ENCODE peak calls at places on chromosomes 2 and 18, in five cellular contexts. F, B, M, E and L are unnamed samples.

GRCh38 chr2:233349005-233349998 is 5.0 kb upstream of the DGKD start:
- DNase-seq in F (peak; percentile 48), B (no peak), M (no peak), E (peak; percentile 66), L (no peak)

GRCh38 chr2:28457237-28457636 is 38.6 kb upstream of the PLB1 start:
- DNase-seq in F (no peak), B (peak; percentile 27), M (no peak), E (no peak), L (no peak)

GRCh38 chr2:129277611-129278010 is 701.9 kb upstream of the RAB6C start:
- DNase-seq in F (no peak), B (no peak), M (no peak), E (no peak), L (no peak)

GRCh38 chr2:158481116-158481515 is 24.4 kb downstream of the PKP4 start:
- DNase-seq in F (no peak), B (no peak), M (no peak), E (no peak), L (no peak)

GRCh38 chr2:142175917-142176316 is 45.1 kb upstream of the LRP1B start:
- DNase-seq in F (no peak), B (no peak), M (no peak), E (no peak), L (no peak)

GRCh38 chr18:67281746-67282145 is 234.8 kb downstream of the DSEL start:
- DNase-seq in F (no peak), B (no peak), M (no peak), E (no peak), L (no peak)

GRCh38 chr2:170221317-170222288 is 43.7 kb downstream of the MYO3B start:
- DNase-seq in F (no peak), B (no peak), M (no peak), E (no peak), L (no peak)

GRCh38 chr2:58527656-58528055 is 286.5 kb upstream of the FANCL start:
- DNase-seq in F (no peak), B (no peak), M (no peak), E (no peak), L (no peak)

GRCh38 chr2:135688978-135689377 is 52.7 kb upstream of the UBXN4 start:
- DNase-seq in F (no peak), B (no peak), M (no peak), E (no peak), L (no peak)

GRCh38 chr18:58183226-58183625 is 139.2 kb downstream of the NEDD4L start:
- DNase-seq in F (peak; percentile 71), B (no peak), M (no peak), E (no peak), L (no peak)

GRCh38 chr2:24201496-24201895 is 26.6 kb downstream of the FAM228A start:
- DNase-seq in F (no peak), B (no peak), M (no peak), E (no peak), L (no peak)

GRCh38 chr2:16548036-16548435 is 117.6 kb downstream of the CYRIA start:
- DNase-seq in F (no peak), B (no peak), M (no peak), E (no peak), L (peak; percentile 21)

GRCh38 chr2:227402321-227402720 is 14.6 kb upstream of the SCYGR1 start:
- DNase-seq in F (no peak), B (no peak), M (no peak), E (no peak), L (no peak)

GRCh38 chr2:64203131-64204005 is 59.1 kb upstream of the PELI1 start:
- DNase-seq in F (no peak), B (no peak), M (no peak), E (no peak), L (no peak)
- H3K4me1 ChIP-seq in F (peaks cover 13% of the 10 kb centered on the region), B (no peaks in the 10 kb centered on the region), M (no peaks in the 10 kb centered on the region), E (peaks cover 5% of the 10 kb centered on the region), L (peaks cover 47% of the 10 kb centered on the region)

GRCh38 chr2:144596074-144596871 is 76.4 kb upstream of the ZEB2 start:
- DNase-seq in F (no peak), B (peak; percentile 84), M (peak; percentile 13), E (no peak), L (no peak)
- H3K4me3 ChIP-seq in F (no peak overlapping the region), B (peak overlapping the region; percentile 1), M (no peak overlapping the region), E (no peak overlapping the region), L (no peak overlapping the region)

GRCh38 chr2:102100371-102101096 is 42.0 kb upstream of the IL1R1 start:
- DNase-seq in F (no peak), B (no peak), M (no peak), E (no peak), L (no peak)
- TF ChIP-seq EP300 in F (no peak), B (no peak), M (peak; percentile 60), E (no peak), L (no peak)

DNA sequence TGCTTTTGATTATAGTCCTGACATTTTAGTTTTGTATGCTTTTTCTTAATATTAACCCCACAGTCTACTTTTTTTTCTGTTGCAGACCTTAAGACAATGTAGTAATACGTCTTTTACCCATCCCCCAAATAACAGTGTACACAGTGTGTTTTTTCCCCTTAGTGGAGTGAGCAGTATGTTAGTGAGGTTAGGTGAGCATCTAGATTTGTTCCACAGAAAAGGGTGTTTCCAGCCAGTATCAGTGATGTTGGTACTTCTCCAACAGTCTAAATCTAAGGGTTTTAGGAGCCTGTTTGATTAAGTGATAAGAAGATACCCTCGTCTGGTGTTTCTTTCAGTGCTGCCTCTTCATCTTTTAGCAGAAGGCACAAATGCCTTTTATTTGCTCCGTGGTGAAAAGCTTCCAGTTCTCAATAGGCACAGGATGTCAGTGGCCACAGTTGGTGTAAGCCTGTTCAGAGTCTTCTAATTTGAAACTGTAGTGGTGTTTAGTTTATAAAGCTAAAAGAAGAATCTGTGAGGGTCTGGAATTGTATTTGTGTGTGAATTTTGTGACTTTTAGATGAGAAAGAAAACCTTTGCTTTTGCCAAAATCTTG is 71.1 kb downstream of the MAP4K4 start:
- DNase-seq in F (no peak), B (no peak), M (no peak), E (no peak), L (no peak)
- H3K4me1 ChIP-seq in F (peaks cover 52% of the 10 kb centered on the region), B (peaks cover 14% of the 10 kb centered on the region), M (peaks cover 72% of the 10 kb centered on the region), E (peaks cover 22% of the 10 kb centered on the region), L (peaks cover 84% of the 10 kb centered on the region)

GRCh38 chr2:104848526-104848925 is 5.4 kb upstream of the POU3F3 start:
- DNase-seq in F (no peak), B (no peak), M (no peak), E (no peak), L (peak; percentile 66)
- H3K4me3 ChIP-seq in F (no peak overlapping the region), B (no peak overlapping the region), M (no peak overlapping the region), E (no peak overlapping the region), L (no peak overlapping the region)

GRCh38 chr2:46917628-46918027 is 2.0 kb upstream of the MCFD2 start:
- DNase-seq in F (no peak), B (no peak), M (no peak), E (no peak), L (no peak)
- TF ChIP-seq EP300 in F (no peak), B (no peak), M (no peak), E (no peak), L (no peak)

GRCh38 chr2:69973335-69973735 is 11.9 kb upstream of the ASPRV1 start:
- DNase-seq in F (no peak), B (peak; percentile 81), M (no peak), E (no peak), L (no peak)
- H3K4me1 ChIP-seq in F (peaks cover 11% of the 10 kb centered on the region), B (peaks cover 60% of the 10 kb centered on the region), M (no peaks in the 10 kb centered on the region), E (no peaks in the 10 kb centered on the region), L (no peaks in the 10 kb centered on the region)

GRCh38 chr2:193350509-193350908 is 1155.8 kb upstream of the TMEFF2 start:
- DNase-seq in F (no peak), B (no peak), M (no peak), E (no peak), L (no peak)

GRCh38 chr2:193349642-193350041 is 1154.9 kb upstream of the TMEFF2 start:
- DNase-seq in F (no peak), B (no peak), M (no peak), E (no peak), L (no peak)

DNA sequence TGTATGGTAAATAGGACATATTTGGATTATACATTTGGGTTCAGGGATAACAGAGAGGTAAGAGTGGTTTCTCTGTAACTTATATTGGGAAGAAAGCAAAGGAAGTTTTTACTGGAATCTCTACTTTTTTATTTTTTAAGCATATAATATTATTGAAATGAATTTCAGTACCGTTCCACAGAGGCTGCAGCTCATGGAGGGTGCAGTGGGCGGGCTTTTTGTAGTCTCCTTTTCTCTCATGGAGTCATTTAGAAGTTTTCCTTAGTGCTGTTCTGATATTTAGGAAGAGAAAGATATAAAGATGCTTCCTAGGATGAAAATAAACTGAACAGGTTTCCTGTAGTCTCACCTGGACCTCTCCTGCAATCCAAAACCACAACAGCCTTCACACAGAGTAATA is 1153.3 kb upstream of the TMEFF2 start:
- DNase-seq in F (no peak), B (no peak), M (no peak), E (no peak), L (no peak)
- H3K4me3 ChIP-seq in F (no peak overlapping the region), B (no peak overlapping the region), M (peak overlapping the region; percentile 41), E (peak overlapping the region; percentile 27), L (peak overlapping the region; percentile 32)